ENCODE peak calls at places on chromosomes 6 and 20, in eight cellular contexts. A, K, E, I, Z, L, Y and X are unnamed samples.
A peak's percentile ranks its signal among the peaks of the same experiment; 100 is the strongest.

GRCh38 chr20:50862546-50862945 is 67.7 kb downstream of the BCAS4 start:
- DNase-seq in A (no peak), Y (no peak), I (no peak), Z (no peak), L (no peak), K (no peak), E (no peak), X (no peak)

GRCh38 chr20:56445130-56445529 is 23.3 kb upstream of the RTF2 start:
- DNase-seq in E (no peak), K (no peak), A (no peak), Y (no peak), I (no peak), L (no peak), Z (no peak), X (no peak)

GRCh38 chr6:80214436-80215022 is 108.1 kb downstream of the BCKDHB start:
- DNase-seq in Z (peak; percentile 33), K (peak; percentile 40), L (peak; percentile 37), E (peak; percentile 29), Y (peak; percentile 20), A (peak; percentile 88), I (peak; percentile 33), X (peak; percentile 5)

GRCh38 chr20:58753929-58754551 is 61.4 kb downstream of the NPEPL1 start:
- DNase-seq in L (no peak), Z (no peak), I (no peak), Y (no peak), K (no peak), E (no peak), A (no peak), X (no peak)

GRCh38 chr20:62623488-62624324 is 18.6 kb upstream of the SLCO4A1 start:
- DNase-seq in A (peak; percentile 89), E (peak; percentile 98), L (peak; percentile 94), Z (peak; percentile 98), I (peak; percentile 95), K (peak; percentile 60), Y (peak; percentile 81), X (no peak)

GRCh38 chr6:27617700-27618689 is 145.1 kb upstream of the ZNF184 start:
- DNase-seq in K (no peak), L (no peak), Z (no peak), Y (no peak), I (no peak), A (peak; percentile 64), E (no peak), X (no peak)

GRCh38 chr6:154893927-154894326 is 101.2 kb upstream of the TIAM2 start:
- DNase-seq in L (no peak), Z (no peak), I (no peak), K (no peak), E (no peak), A (peak; percentile 51), Y (no peak), X (no peak)

GRCh38 chr6:5679696-5680494 is 326.8 kb downstream of the NRN1 start:
- DNase-seq in K (no peak), Z (no peak), L (no peak), A (no peak), I (peak; percentile 60), E (no peak), Y (no peak), X (no peak)

GRCh38 chr6:93021235-93021909 is 398.0 kb downstream of the EPHA7 start:
- DNase-seq in E (no peak), Y (no peak), K (no peak), I (no peak), Z (no peak), L (no peak), A (no peak), X (no peak)

GRCh38 chr6:46221221-46221793 is 50.5 kb upstream of the ENPP5 start:
- DNase-seq in K (peak; percentile 32), Z (no peak), A (peak; percentile 72), E (peak; percentile 26), Y (peak; percentile 25), L (no peak), I (peak; percentile 79), X (no peak)

GRCh38 chr6:111809264-111809663 is 64.0 kb downstream of the FYN start:
- DNase-seq in E (no peak), Z (no peak), Y (no peak), A (peak; percentile 64), I (no peak), L (no peak), K (no peak), X (no peak)

GRCh38 chr20:9388826-9389187 is 125.6 kb upstream of the LAMP5 start:
- DNase-seq in I (no peak), A (no peak), L (no peak), Z (no peak), Y (no peak), K (no peak), E (no peak), X (no peak)

GRCh38 chr6:2480267-2480966 is 235.0 kb upstream of the GMDS start:
- DNase-seq in Z (no peak), A (no peak), Y (no peak), I (no peak), E (no peak), K (no peak), L (peak; percentile 45), X (no peak)

GRCh38 chr6:22764521-22764920 is 195.2 kb downstream of the HDGFL1 start:
- DNase-seq in Y (no peak), E (no peak), A (no peak), L (no peak), I (no peak), K (no peak), Z (no peak), X (no peak)

GRCh38 chr20:42350521-42350920 is 732.3 kb upstream of the CHD6 start:
- DNase-seq in L (no peak), Y (no peak), K (no peak), I (no peak), E (no peak), A (no peak), Z (no peak), X (no peak)

GRCh38 chr6:3724451-3725144 is 26.9 kb downstream of the PXDC1 start:
- DNase-seq in I (no peak), Z (no peak), A (peak; percentile 86), K (no peak), E (no peak), L (no peak), Y (no peak), X (no peak)

GRCh38 chr20:4961746-4962145 is 39.6 kb downstream of the SLC23A2 start:
- DNase-seq in L (peak; percentile 19), A (peak; percentile 20), Y (no peak), K (no peak), Z (peak; percentile 81), E (peak; percentile 99), I (no peak), X (no peak)

GRCh38 chr6:157534991-157535353 is 154.0 kb downstream of the ZDHHC14 start:
- DNase-seq in K (no peak), Y (no peak), L (no peak), I (no peak), Z (no peak), A (no peak), E (no peak), X (no peak)

GRCh38 chr6:71510057-71510713 is 221.6 kb downstream of the OGFRL1 start:
- DNase-seq in Y (peak; percentile 9), L (peak; percentile 56), Z (peak; percentile 35), K (peak; percentile 17), A (peak; percentile 77), E (peak; percentile 9), I (peak; percentile 65), X (peak; percentile 25)

GRCh38 chr6:76162811-76163210 is 90.3 kb upstream of the IMPG1 start:
- DNase-seq in I (no peak), L (no peak), K (no peak), Z (no peak), Y (no peak), E (no peak), A (no peak), X (no peak)
- H3K9me3 ChIP-seq in I (no peaks in the 10 kb centered on the region), L (peaks cover 5% of the 10 kb centered on the region), K (peaks cover 6% of the 10 kb centered on the region), Z (no peaks in the 10 kb centered on the region), Y (peaks cover 15% of the 10 kb centered on the region), E (peaks cover 70% of the 10 kb centered on the region), A (no peaks in the 10 kb centered on the region), X (no peaks in the 10 kb centered on the region)

DNA sequence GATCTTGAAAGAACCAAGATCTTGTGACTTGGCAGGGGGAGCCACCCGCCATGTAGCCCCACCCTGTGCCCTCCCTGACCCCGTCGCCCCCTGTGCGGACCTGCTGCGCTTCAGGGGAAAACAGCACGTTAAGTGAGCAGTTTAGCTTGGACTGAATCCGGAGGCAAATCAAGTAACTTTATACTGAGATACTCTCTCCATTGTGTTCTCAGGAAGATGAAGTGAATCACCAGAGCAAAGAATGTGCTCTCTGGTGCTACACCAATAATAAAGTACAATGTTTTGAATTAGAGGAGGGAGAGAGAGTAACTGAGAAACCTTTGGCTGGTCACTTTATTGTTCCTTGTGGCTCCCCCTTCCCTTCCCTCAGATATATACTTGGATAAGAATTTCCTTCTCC is 83.4 kb downstream of the TXNDC5 start:
- DNase-seq in K (no peak), L (no peak), A (peak; percentile 69), I (no peak), Y (no peak), E (no peak), Z (no peak), X (no peak)
- H3K4me1 ChIP-seq in K (no peaks in the 10 kb centered on the region), L (no peaks in the 10 kb centered on the region), A (peaks cover 12% of the 10 kb centered on the region), I (no peaks in the 10 kb centered on the region), Y (no peaks in the 10 kb centered on the region), E (peaks cover 7% of the 10 kb centered on the region), Z (no peaks in the 10 kb centered on the region), X (peaks cover 3% of the 10 kb centered on the region)

GRCh38 chr6:118580585-118581419 is 32.7 kb downstream of the PLN start:
- DNase-seq in A (peak; percentile 91), K (peak; percentile 66), I (peak; percentile 74), E (peak; percentile 75), Z (peak; percentile 66), L (peak; percentile 43), Y (peak; percentile 40), X (peak; percentile 67)
- H3K9me3 ChIP-seq in A (no peaks in the 10 kb centered on the region), K (peaks cover 5% of the 10 kb centered on the region), I (peaks cover 5% of the 10 kb centered on the region), E (peaks cover 10% of the 10 kb centered on the region), Z (no peaks in the 10 kb centered on the region), L (no peaks in the 10 kb centered on the region), Y (peaks cover 44% of the 10 kb centered on the region), X (no peaks in the 10 kb centered on the region)

GRCh38 chr20:24950836-24951525 is 1.9 kb downstream of the CST7 start:
- DNase-seq in E (no peak), A (peak; percentile 39), Y (no peak), L (no peak), K (no peak), I (no peak), Z (no peak), X (no peak)

GRCh38 chr20:24952376-24953203 is 3.5 kb downstream of the CST7 start:
- DNase-seq in Y (no peak), Z (no peak), L (no peak), E (no peak), K (no peak), A (no peak), I (no peak), X (no peak)

GRCh38 chr20:24950128-24950835 is 1.2 kb downstream of the CST7 start:
- DNase-seq in E (no peak), Y (no peak), Z (no peak), A (no peak), I (no peak), K (no peak), L (no peak), X (no peak)

GRCh38 chr20:24953204-24953565 is 4.1 kb downstream of the CST7 start:
- DNase-seq in L (no peak), Z (no peak), Y (no peak), I (no peak), K (no peak), A (no peak), E (no peak), X (no peak)

DNA sequence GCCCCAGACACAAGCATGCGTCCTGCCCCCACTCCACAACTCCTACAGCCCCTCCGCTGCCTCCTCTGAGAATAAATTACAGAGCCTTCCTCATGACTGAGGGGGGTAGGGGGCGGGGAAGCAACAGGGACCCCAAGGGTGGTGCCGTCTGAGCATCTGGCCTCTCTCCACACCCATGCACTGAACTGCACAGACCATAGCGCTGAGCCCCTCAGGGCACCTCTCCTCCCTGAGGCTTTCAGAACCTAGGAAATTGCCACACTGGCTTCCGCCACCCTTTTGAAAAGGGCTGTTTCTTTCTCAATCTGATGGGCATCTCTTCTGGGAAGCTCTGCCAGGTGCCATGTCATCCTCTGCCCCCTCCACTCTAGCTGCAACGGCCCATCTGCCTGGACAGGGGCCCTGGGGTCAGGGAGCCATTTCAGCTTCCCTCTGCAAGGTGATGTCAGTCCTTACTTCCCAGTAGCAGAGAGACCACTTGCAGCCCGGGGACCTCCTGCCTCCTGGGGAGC is 2.5 kb downstream of the CST7 start:
- DNase-seq in E (no peak), K (no peak), A (no peak), Z (no peak), Y (no peak), I (no peak), L (no peak), X (no peak)
- H3K4me1 ChIP-seq in E (peaks cover 5% of the 10 kb centered on the region), K (no peaks in the 10 kb centered on the region), A (no peaks in the 10 kb centered on the region), Z (no peaks in the 10 kb centered on the region), Y (peaks cover 9% of the 10 kb centered on the region), I (peaks cover 9% of the 10 kb centered on the region), L (no peaks in the 10 kb centered on the region), X (peaks cover 1% of the 10 kb centered on the region)